ENCODE peak calls at places on chromosomes 7 and 10, in six cellular contexts. S is AG04450, V is epithelial cell of esophagus, I is adrenal gland, F is dorsolateral prefrontal cortex, P is GM12864. Z is an unnamed sample.
A peak's percentile ranks its signal among the peaks of the same experiment; 100 is the strongest.

GRCh38 chr10:36381748-36382147 is 739.7 kb upstream of the FZD8 start:
- DNase-seq in S (no peak), V (no peak), I (no peak), F (no peak), P (no peak), Z (no peak)

GRCh38 chr7:56079450-56080185 is 13.1 kb downstream of the PHKG1 start:
- DNase-seq in S (no peak), V (peak; percentile 44), I (peak; percentile 96), F (peak; percentile 82), P (no peak), Z (no peak)

GRCh38 chr7:151013728-151014497 is 10.4 kb downstream of the ATG9B start:
- DNase-seq in S (no peak), V (peak; percentile 32), I (peak; percentile 74), F (peak; percentile 75), P (peak; percentile 52), Z (peak; percentile 87)

GRCh38 chr7:92799446-92800211 is 36.7 kb downstream of the CDK6 start:
- DNase-seq in S (no peak), V (no peak), I (no peak), F (no peak), P (no peak), Z (no peak)

GRCh38 chr10:131093795-131094366 is 217.6 kb downstream of the TCERG1L start:
- DNase-seq in S (no peak), V (no peak), I (peak; percentile 27), F (no peak), P (no peak), Z (no peak)

GRCh38 chr7:103063895-103064294 is 10.7 kb downstream of the FBXL13 start:
- DNase-seq in S (no peak), V (no peak), I (no peak), F (no peak), P (no peak), Z (no peak)

GRCh38 chr10:99850041-99850766 is 67.8 kb downstream of the ABCC2 start:
- DNase-seq in S (no peak), V (no peak), I (no peak), F (no peak), P (no peak), Z (no peak)

GRCh38 chr7:19552576-19552975 is 156.3 kb downstream of the POLR1F start:
- DNase-seq in S (no peak), V (no peak), I (no peak), F (no peak), P (no peak), Z (no peak)

GRCh38 chr7:28591275-28591674 is 179.0 kb downstream of the CREB5 start:
- DNase-seq in S (no peak), V (no peak), I (no peak), F (no peak), P (no peak), Z (no peak)

GRCh38 chr7:46934198-46934825 is 647.6 kb downstream of the TNS3 start:
- DNase-seq in S (peak; percentile 23), V (peak; percentile 9), I (no peak), F (no peak), P (no peak), Z (no peak)

GRCh38 chr10:17814981-17815380 is 5.8 kb downstream of the MRC1 start:
- DNase-seq in S (no peak), V (no peak), I (no peak), F (no peak), P (no peak), Z (no peak)

GRCh38 chr10:132918617-132919373 is 23.6 kb downstream of the CFAP46 start:
- DNase-seq in S (no peak), V (no peak), I (no peak), F (no peak), P (no peak), Z (no peak)

GRCh38 chr7:77989981-77990566 is 191.5 kb downstream of the PHTF2 start:
- DNase-seq in S (no peak), V (peak; percentile 70), I (no peak), F (no peak), P (no peak), Z (no peak)

GRCh38 chr7:46319841-46320240 is 398.8 kb upstream of the IGFBP3 start:
- DNase-seq in S (no peak), V (peak; percentile 11), I (no peak), F (no peak), P (no peak), Z (no peak)

GRCh38 chr7:72025381-72025960 is 386.7 kb downstream of the CALN1 start:
- DNase-seq in S (no peak), V (no peak), I (no peak), F (no peak), P (no peak), Z (no peak)

GRCh38 chr10:95329296-95329695 is 38.5 kb upstream of the PDLIM1 start:
- DNase-seq in S (no peak), V (peak; percentile 63), I (no peak), F (no peak), P (no peak), Z (no peak)

GRCh38 chr10:86972613-86973380 is 4.5 kb downstream of the ADIRF start:
- DNase-seq in S (no peak), V (no peak), I (peak; percentile 26), F (no peak), P (no peak), Z (no peak)

GRCh38 chr10:1543596-1543995 is 193.7 kb downstream of the ADARB2 start:
- DNase-seq in S (no peak), V (no peak), I (no peak), F (peak; percentile 23), P (no peak), Z (no peak)

GRCh38 chr10:73218466-73219191 is 28.4 kb downstream of the DNAJC9 start:
- DNase-seq in S (no peak), V (peak; percentile 39), I (no peak), F (no peak), P (no peak), Z (no peak)
- TF ChIP-seq CTCF in S (peak; percentile 48), V (peak; percentile 58), I (no peak), F (no peak), P (peak; percentile 55), Z (peak; percentile 43)

DNA sequence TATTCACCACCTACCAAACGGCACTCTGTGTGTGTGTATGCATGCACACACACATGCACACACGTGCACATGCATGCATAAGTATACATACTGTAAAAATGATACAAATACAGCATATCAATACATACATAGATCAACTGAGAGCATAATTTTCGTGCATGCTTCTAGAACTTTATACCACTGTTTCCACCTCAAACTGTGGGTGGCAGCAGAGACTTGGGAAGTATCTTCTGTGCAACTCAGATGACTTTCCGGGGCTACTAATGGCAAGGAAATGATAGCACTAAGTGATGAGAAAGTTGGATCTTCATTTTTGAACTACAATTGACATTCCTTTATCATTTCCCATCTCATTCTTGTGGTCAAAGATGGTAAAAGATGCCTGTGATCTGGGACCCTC is 570.7 kb downstream of the REEP3 start:
- DNase-seq in S (no peak), V (peak; percentile 6), I (no peak), F (peak; percentile 49), P (no peak), Z (no peak)
- TF ChIP-seq CTCF in S (no peak), V (no peak), I (no peak), F (peak; percentile 66), P (peak; percentile 27), Z (peak; percentile 12)

DNA sequence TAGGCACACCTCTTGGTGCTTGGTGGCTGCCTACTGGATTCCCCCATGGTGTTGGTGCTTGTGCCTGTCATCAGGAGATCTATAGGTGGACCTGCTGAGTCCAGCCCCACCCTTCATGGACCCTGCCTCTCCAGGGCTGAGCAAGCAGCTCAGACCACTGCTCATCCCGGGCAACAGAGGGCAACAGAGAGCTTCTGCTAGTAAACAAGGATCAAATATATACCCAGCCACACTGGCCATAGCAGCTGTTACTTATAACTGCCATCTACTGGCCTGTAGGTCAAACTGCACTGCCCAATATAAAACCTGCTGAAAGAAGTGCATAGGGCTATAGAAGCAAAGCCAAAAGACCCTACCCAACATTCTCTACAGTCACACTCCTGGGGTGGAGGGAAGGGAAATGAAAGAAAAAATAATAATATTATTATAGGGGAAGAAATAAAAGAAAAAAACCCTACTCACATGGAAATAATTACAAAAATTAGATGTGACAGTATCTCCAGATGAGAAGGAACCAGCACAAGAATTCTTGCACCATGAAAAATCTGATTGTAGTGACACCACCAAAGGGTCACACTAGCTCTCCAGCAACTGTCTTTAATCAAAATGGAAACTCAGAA is 54.9 kb upstream of the ZNF800 start:
- DNase-seq in S (peak; percentile 3), V (peak; percentile 67), I (peak; percentile 25), F (no peak), P (peak; percentile 64), Z (peak; percentile 65)
- TF ChIP-seq CTCF in S (peak; percentile 51), V (peak; percentile 57), I (peak; percentile 17), F (peak; percentile 11), P (peak; percentile 84), Z (peak; percentile 88)

GRCh38 chr7:6111041-6111440 is 79.9 kb downstream of the ANKRD61 start:
- DNase-seq in S (no peak), V (no peak), I (no peak), F (no peak), P (no peak), Z (no peak)

GRCh38 chr7:6107924-6108323 is 76.7 kb downstream of the ANKRD61 start:
- DNase-seq in S (no peak), V (no peak), I (no peak), F (no peak), P (no peak), Z (no peak)

DNA sequence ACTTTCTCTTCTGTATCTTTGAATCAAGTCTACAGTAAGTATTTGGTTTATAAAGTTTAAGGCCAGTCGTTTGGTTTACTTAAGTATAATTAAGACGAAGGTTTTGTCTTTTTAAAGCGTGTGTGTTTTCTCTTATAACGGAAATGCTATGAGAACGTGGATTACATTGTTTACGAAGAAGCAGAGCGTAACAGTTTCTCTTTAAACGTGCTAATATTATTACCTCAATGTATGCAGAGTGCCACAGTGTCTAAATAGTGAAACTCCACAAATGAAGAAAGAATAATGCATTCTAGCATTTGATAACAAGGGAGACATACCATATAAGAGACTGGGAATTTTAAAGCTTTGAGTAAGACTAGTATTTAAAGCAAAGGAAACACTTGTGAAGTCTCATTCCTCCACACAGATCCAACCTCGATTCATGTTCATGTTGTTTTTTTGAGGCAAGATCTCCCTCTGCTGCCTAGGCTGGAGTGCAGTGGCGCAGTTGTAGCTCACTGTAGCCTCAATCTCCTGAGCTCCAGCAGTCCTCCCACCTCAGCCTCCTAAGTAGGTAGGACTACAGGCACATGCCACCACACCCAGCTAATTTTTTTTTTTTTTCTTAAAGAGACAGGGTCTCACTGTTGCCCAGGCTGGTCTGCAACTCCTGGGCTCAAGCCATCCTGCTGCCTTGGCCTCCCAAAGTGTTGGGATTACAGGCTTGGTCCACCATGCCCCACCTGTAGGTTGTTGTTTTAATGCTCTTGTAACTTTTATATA is 75.1 kb downstream of the ANKRD61 start:
- DNase-seq in S (no peak), V (peak; percentile 50), I (peak; percentile 43), F (no peak), P (no peak), Z (peak; percentile 25)
- TF ChIP-seq CTCF in S (peak; percentile 13), V (peak; percentile 21), I (peak; percentile 21), F (peak; percentile 22), P (peak; percentile 23), Z (no peak)

GRCh38 chr10:277963-278362 is 142.7 kb downstream of the ZMYND11 start:
- DNase-seq in S (no peak), V (no peak), I (no peak), F (no peak), P (no peak), Z (no peak)

GRCh38 chr10:282294-283139 is 147.3 kb downstream of the ZMYND11 start:
- DNase-seq in S (peak; percentile 7), V (peak; percentile 66), I (no peak), F (no peak), P (no peak), Z (no peak)

GRCh38 chr10:279232-279631 is 144.0 kb downstream of the ZMYND11 start:
- DNase-seq in S (no peak), V (no peak), I (no peak), F (no peak), P (no peak), Z (no peak)

GRCh38 chr10:278707-279106 is 143.5 kb downstream of the ZMYND11 start:
- DNase-seq in S (no peak), V (no peak), I (no peak), F (no peak), P (no peak), Z (no peak)

GRCh38 chr10:279655-280054 is 144.4 kb downstream of the ZMYND11 start:
- DNase-seq in S (no peak), V (no peak), I (no peak), F (no peak), P (no peak), Z (no peak)
- TF ChIP-seq CTCF in S (no peak), V (no peak), I (no peak), F (no peak), P (peak; percentile 17), Z (no peak)